ENCODE peak calls at places on chromosomes 3 and 15, in four cellular contexts. One of them, this sample, is unnamed.
A peak's percentile ranks its signal among the peaks of the same experiment; 100 is the strongest.

GRCh38 chr15:65069179-65069578 is 1.4 kb upstream of the RASL12 start:
- DNase-seq in K562: no peak
- DNase-seq in CD8-positive, alpha-beta memory T cell: no peak
- DNase-seq in naive thymus-derived CD4-positive, alpha-beta T cell: no peak
- DNase-seq in this sample: no peak

GRCh38 chr3:37808656-37809055 is 53.0 kb upstream of the CTDSPL start:
- DNase-seq in K562: no peak
- DNase-seq in CD8-positive, alpha-beta memory T cell: no peak
- DNase-seq in naive thymus-derived CD4-positive, alpha-beta T cell: no peak
- DNase-seq in this sample: no peak

GRCh38 chr3:186933801-186934200 is 3.5 kb downstream of the ST6GAL1 start:
- DNase-seq in K562: no peak
- DNase-seq in CD8-positive, alpha-beta memory T cell: no peak
- DNase-seq in naive thymus-derived CD4-positive, alpha-beta T cell: no peak
- DNase-seq in this sample: no peak

GRCh38 chr15:67908756-67909155 is 68.9 kb upstream of the RNU6-1 start:
- DNase-seq in CD8-positive, alpha-beta memory T cell: no peak
- DNase-seq in naive thymus-derived CD4-positive, alpha-beta T cell: no peak
- DNase-seq in K562: no peak
- DNase-seq in this sample: no peak

GRCh38 chr3:177813322-177813721 is 616.0 kb upstream of the TBL1XR1 start:
- DNase-seq in naive thymus-derived CD4-positive, alpha-beta T cell: no peak
- DNase-seq in K562: no peak
- DNase-seq in CD8-positive, alpha-beta memory T cell: no peak
- DNase-seq in this sample: peak; percentile 86

GRCh38 chr15:36040173-36040572 is 494.2 kb upstream of the DPH6 start:
- DNase-seq in naive thymus-derived CD4-positive, alpha-beta T cell: no peak
- DNase-seq in K562: no peak
- DNase-seq in CD8-positive, alpha-beta memory T cell: no peak
- DNase-seq in this sample: no peak

GRCh38 chr3:135499426-135499825 is 466.1 kb upstream of the PPP2R3A start:
- DNase-seq in K562: no peak
- DNase-seq in CD8-positive, alpha-beta memory T cell: no peak
- DNase-seq in naive thymus-derived CD4-positive, alpha-beta T cell: no peak
- DNase-seq in this sample: no peak

GRCh38 chr3:62201438-62202035 is 171.8 kb downstream of the FEZF2 start:
- DNase-seq in CD8-positive, alpha-beta memory T cell: no peak
- DNase-seq in naive thymus-derived CD4-positive, alpha-beta T cell: no peak
- DNase-seq in K562: peak; percentile 23
- DNase-seq in this sample: no peak

GRCh38 chr3:38278841-38279240 is 3.3 kb upstream of the SLC22A14 start:
- DNase-seq in CD8-positive, alpha-beta memory T cell: no peak
- DNase-seq in naive thymus-derived CD4-positive, alpha-beta T cell: no peak
- DNase-seq in K562: peak; percentile 7
- DNase-seq in this sample: no peak

GRCh38 chr3:30597131-30597768 is 9.2 kb upstream of the TGFBR2 start:
- DNase-seq in K562: no peak
- DNase-seq in naive thymus-derived CD4-positive, alpha-beta T cell: no peak
- DNase-seq in CD8-positive, alpha-beta memory T cell: no peak
- DNase-seq in this sample: no peak

GRCh38 chr15:65066001-65066634 is 1.7 kb downstream of the RASL12 start:
- DNase-seq in naive thymus-derived CD4-positive, alpha-beta T cell: no peak
- DNase-seq in K562: no peak
- DNase-seq in CD8-positive, alpha-beta memory T cell: no peak
- DNase-seq in this sample: no peak

GRCh38 chr3:72346526-72346926 is 501.7 kb downstream of the SHQ1 start:
- DNase-seq in K562: no peak
- DNase-seq in CD8-positive, alpha-beta memory T cell: peak; percentile 41
- DNase-seq in naive thymus-derived CD4-positive, alpha-beta T cell: peak; percentile 33
- DNase-seq in this sample: no peak

GRCh38 chr3:127667119-127667681 is 5.6 kb upstream of the ABTB1 start:
- DNase-seq in CD8-positive, alpha-beta memory T cell: no peak
- DNase-seq in naive thymus-derived CD4-positive, alpha-beta T cell: no peak
- DNase-seq in K562: no peak
- DNase-seq in this sample: no peak

GRCh38 chr15:84633311-84634227 is 20.5 kb downstream of the WDR73 start:
- DNase-seq in naive thymus-derived CD4-positive, alpha-beta T cell: peak; percentile 57
- DNase-seq in K562: peak; percentile 59
- DNase-seq in CD8-positive, alpha-beta memory T cell: peak; percentile 68
- DNase-seq in this sample: peak; percentile 66

GRCh38 chr3:124033360-124034015 is 41.6 kb upstream of the ROPN1 start:
- DNase-seq in K562: peak; percentile 20
- DNase-seq in naive thymus-derived CD4-positive, alpha-beta T cell: no peak
- DNase-seq in CD8-positive, alpha-beta memory T cell: peak; percentile 0
- DNase-seq in this sample: peak; percentile 15

GRCh38 chr3:36543276-36543997 is 163.1 kb downstream of the STAC start:
- DNase-seq in naive thymus-derived CD4-positive, alpha-beta T cell: no peak
- DNase-seq in CD8-positive, alpha-beta memory T cell: no peak
- DNase-seq in K562: no peak
- DNase-seq in this sample: no peak

DNA sequence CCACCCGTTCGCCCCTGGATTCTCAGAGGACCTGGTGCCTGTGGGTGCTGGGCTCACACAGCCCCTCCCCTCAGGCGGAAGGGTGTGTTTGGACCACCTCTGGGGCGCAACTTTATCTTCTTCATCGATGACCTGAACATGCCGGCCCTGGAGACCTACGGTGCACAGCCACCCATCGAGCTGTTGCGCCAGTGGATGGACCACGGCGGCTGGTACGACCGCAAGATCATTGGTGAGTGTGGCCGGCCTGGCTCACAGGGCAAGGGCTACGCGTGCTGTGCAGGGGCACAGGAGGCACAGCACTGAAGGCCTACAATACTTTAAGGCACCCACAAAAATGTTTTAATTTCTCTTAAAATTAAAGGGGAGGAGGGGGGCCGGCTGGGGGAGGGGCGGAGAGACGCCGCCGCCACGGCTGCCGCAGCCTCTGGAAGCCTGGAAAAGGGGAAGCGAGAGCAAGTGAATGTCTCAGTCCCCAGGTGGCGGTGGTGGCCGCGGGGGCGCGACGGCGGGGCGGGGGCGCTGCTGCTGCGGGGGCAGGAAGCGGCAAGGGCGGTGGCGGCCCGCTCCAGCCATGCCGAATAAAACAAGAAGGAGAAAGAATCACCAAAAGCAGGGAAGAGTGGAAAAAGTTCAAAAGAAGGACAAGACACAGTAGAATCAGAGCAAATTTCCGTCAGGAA is 56.8 kb downstream of the DNAH1 start:
- DNase-seq in CD8-positive, alpha-beta memory T cell: peak; percentile 34
- DNase-seq in naive thymus-derived CD4-positive, alpha-beta T cell: peak; percentile 11
- DNase-seq in K562: peak; percentile 73
- DNase-seq in this sample: peak; percentile 15
- H3K4me3 ChIP-seq in CD8-positive, alpha-beta memory T cell: no peak overlapping the region
- H3K4me3 ChIP-seq in naive thymus-derived CD4-positive, alpha-beta T cell: no peak overlapping the region
- H3K4me3 ChIP-seq in K562: peak overlapping the region; percentile 13
- H3K4me3 ChIP-seq in this sample: no peak overlapping the region

GRCh38 chr3:42172047-42172654 is 81.0 kb downstream of the TRAK1 start:
- DNase-seq in K562: no peak
- DNase-seq in naive thymus-derived CD4-positive, alpha-beta T cell: no peak
- DNase-seq in CD8-positive, alpha-beta memory T cell: no peak
- DNase-seq in this sample: no peak
- H3K4me1 ChIP-seq in K562: peaks cover under 1% of the 10 kb centered on the region
- H3K4me1 ChIP-seq in naive thymus-derived CD4-positive, alpha-beta T cell: no peaks in the 10 kb centered on the region
- H3K4me1 ChIP-seq in CD8-positive, alpha-beta memory T cell: peaks cover 16% of the 10 kb centered on the region
- H3K4me1 ChIP-seq in this sample: peaks cover 7% of the 10 kb centered on the region

GRCh38 chr15:41331281-41331680 is 1.1 kb downstream of the OIP5 start:
- DNase-seq in CD8-positive, alpha-beta memory T cell: no peak
- DNase-seq in K562: no peak
- DNase-seq in naive thymus-derived CD4-positive, alpha-beta T cell: no peak
- DNase-seq in this sample: no peak
- H3K4me3 ChIP-seq in CD8-positive, alpha-beta memory T cell: no peak overlapping the region
- H3K4me3 ChIP-seq in K562: peak overlapping the region; percentile 83
- H3K4me3 ChIP-seq in naive thymus-derived CD4-positive, alpha-beta T cell: no peak overlapping the region
- H3K4me3 ChIP-seq in this sample: no peak overlapping the region

GRCh38 chr3:8355346-8355745 is 146.3 kb upstream of the LMCD1 start:
- DNase-seq in naive thymus-derived CD4-positive, alpha-beta T cell: no peak
- DNase-seq in K562: no peak
- DNase-seq in CD8-positive, alpha-beta memory T cell: no peak
- DNase-seq in this sample: no peak
- H3K4me1 ChIP-seq in naive thymus-derived CD4-positive, alpha-beta T cell: peaks cover 35% of the 10 kb centered on the region
- H3K4me1 ChIP-seq in K562: no peaks in the 10 kb centered on the region
- H3K4me1 ChIP-seq in CD8-positive, alpha-beta memory T cell: peaks cover 46% of the 10 kb centered on the region
- H3K4me1 ChIP-seq in this sample: no peaks in the 10 kb centered on the region

GRCh38 chr3:86046436-86047328 is 944.3 kb downstream of the VGLL3 start:
- DNase-seq in CD8-positive, alpha-beta memory T cell: no peak
- DNase-seq in naive thymus-derived CD4-positive, alpha-beta T cell: no peak
- DNase-seq in K562: no peak
- DNase-seq in this sample: no peak
- H3K4me3 ChIP-seq in CD8-positive, alpha-beta memory T cell: no peak overlapping the region
- H3K4me3 ChIP-seq in naive thymus-derived CD4-positive, alpha-beta T cell: no peak overlapping the region
- H3K4me3 ChIP-seq in K562: no peak overlapping the region
- H3K4me3 ChIP-seq in this sample: no peak overlapping the region

This sample was measured in thyroid gland.